ENCODE peak calls at places on chromosome 11, in six cellular contexts. W is ovary, K is gastrocnemius medialis, Q is A549, V is lower leg skin, F is H54. C is an unnamed sample.

GRCh38 chr11:122149232-122149631 is 33.2 kb upstream of the BLID start:
- DNase-seq in K (no peak), F (no peak), V (no peak), W (no peak), Q (no peak), C (no peak)

GRCh38 chr11:78045851-78046485 is 17.7 kb upstream of the THRSP start:
- DNase-seq in F (peak; percentile 66), Q (peak; percentile 50), V (peak; percentile 96), W (peak; percentile 87), K (peak; percentile 58), C (peak; percentile 76)

GRCh38 chr11:3190600-3190999 is 25.5 kb upstream of the OSBPL5 start:
- DNase-seq in F (no peak), W (no peak), Q (no peak), K (no peak), V (peak; percentile 78), C (no peak)

GRCh38 chr11:123166095-123166559 is 28.9 kb downstream of the CLMP start:
- DNase-seq in F (no peak), K (no peak), Q (peak; percentile 32), W (peak; percentile 77), V (no peak), C (peak; percentile 89)

GRCh38 chr11:69707156-69707555 is 3.3 kb upstream of the FGF19 start:
- DNase-seq in K (no peak), W (no peak), F (no peak), V (no peak), Q (no peak), C (no peak)

GRCh38 chr11:26522912-26523610 is 49.0 kb downstream of the MUC15 start:
- DNase-seq in K (no peak), V (no peak), W (no peak), F (no peak), Q (peak; percentile 64), C (no peak)

GRCh38 chr11:59754494-59754858 is 700 bp upstream of the STX3 start:
- DNase-seq in V (no peak), Q (peak; percentile 28), F (no peak), W (no peak), K (no peak), C (no peak)

GRCh38 chr11:128310676-128311445 is 276.5 kb downstream of the ETS1 start:
- DNase-seq in Q (no peak), W (no peak), K (no peak), F (no peak), V (no peak), C (no peak)

GRCh38 chr11:129700701-129701100 is 114.9 kb upstream of the TMEM45B start:
- DNase-seq in W (no peak), K (no peak), V (no peak), Q (no peak), F (no peak), C (no peak)

GRCh38 chr11:75625970-75626691 is 42.7 kb downstream of the MAP6 start:
- DNase-seq in Q (peak; percentile 17), F (peak; percentile 83), V (no peak), K (no peak), W (no peak), C (no peak)

GRCh38 chr11:78465169-78465942 is 47.7 kb upstream of the GAB2 start:
- DNase-seq in K (no peak), V (no peak), Q (no peak), F (no peak), W (no peak), C (no peak)

GRCh38 chr11:105870521-105871113 is 151.4 kb downstream of the MSANTD4 start:
- DNase-seq in V (no peak), K (no peak), Q (no peak), W (no peak), F (no peak), C (no peak)

GRCh38 chr11:67167715-67168114 is 48.7 kb downstream of the KDM2A start:
- DNase-seq in K (no peak), F (no peak), W (no peak), V (no peak), Q (no peak), C (no peak)

GRCh38 chr11:41201156-41201555 is 258.3 kb downstream of the LRRC4C start:
- DNase-seq in V (no peak), W (no peak), K (no peak), F (no peak), Q (peak; percentile 28), C (no peak)

GRCh38 chr11:117807482-117808272 is 10.7 kb upstream of the DSCAML1 start:
- DNase-seq in V (peak; percentile 95), F (peak; percentile 51), K (no peak), W (peak; percentile 84), Q (peak; percentile 48), C (peak; percentile 84)

GRCh38 chr11:119044708-119045107 is 12.3 kb downstream of the HYOU1 start:
- DNase-seq in F (no peak), Q (no peak), W (no peak), V (no peak), K (no peak), C (no peak)

GRCh38 chr11:116459644-116460043 is 313.1 kb downstream of the BUD13 start:
- DNase-seq in F (no peak), V (no peak), K (no peak), Q (no peak), W (no peak), C (no peak)

DNA sequence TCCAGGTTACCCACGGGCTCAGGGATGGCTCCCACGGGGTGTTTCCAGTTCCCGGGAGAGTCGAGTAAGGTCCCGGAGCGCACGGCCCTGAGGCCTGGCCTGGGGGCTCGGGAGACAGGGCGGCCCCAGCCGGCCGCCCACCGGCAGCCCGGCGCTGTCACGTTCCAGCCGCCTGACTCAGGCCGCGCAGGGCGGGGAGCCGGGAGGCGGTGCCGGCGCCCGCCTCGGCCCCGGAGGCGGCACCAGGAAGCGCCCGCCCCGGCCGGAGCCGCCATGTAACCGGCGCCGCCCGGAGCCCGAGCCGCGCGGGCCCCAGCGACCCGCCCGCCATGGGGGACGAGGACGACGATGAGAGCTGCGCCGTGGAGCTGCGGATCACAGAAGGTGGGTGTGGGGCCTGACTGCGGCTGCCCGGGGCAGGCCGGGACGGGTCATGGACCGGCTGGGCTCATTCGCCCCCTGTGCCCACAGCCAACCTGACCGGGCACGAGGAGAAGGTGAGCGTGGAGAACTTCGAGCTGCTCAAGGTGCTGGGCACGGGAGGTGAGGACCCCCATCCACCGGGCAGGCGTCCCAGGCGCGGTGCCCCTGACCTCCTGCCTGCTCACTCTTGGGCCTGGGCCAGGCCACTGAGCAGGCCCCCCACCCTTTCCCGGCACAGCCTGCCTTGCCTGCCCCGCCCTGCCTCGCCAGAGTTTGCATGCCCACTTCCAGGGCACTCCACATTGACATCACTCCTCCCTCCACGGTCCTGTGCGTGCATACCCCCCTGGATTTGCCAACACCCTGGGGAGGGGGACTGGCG is at the start of gene RPS6KA4:
- DNase-seq in K (no peak), W (peak; percentile 61), F (peak; percentile 82), Q (peak; percentile 47), V (no peak), C (peak; percentile 47)
- TF ChIP-seq POLR2A in K (peak; percentile 85), W (peak; percentile 15), F (peak; percentile 76), Q (peak; percentile 64), V (no peak), C (peak; percentile 71)

DNA sequence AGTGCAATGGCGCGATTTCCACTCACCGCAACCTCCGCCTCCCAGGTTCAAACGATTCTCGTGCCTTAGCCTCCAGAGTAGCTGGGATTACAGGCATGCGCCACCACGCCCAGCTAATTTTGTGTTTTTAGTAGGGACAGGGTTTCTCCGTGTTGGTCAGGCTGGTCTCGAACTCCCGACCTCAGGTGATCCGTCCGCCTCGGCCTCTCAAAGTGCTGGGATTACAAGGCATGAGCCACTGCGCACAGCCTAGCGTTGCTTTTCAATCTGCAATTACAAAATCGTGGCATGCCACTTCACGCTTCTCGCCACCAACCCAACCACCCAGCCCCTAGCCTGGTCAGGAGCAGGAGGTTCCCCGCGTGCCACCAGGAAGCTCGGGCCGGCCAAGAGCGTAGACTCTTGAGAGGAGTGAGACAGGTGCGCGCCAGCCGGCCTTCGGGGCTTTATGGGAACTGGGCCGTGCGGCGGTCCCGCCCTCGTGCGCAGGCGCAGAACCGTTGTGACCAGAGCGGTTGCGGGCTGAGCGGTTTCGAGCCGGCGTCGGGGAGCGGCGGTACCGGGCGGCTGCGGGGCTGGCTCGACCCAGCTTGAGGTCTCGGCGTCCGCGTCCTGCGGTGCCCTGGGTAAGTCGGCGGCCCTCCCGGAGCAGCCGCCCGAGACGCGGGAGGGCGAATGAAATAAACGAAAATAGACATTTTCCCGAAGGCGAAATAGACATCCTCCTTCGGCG is at the start of gene ASRGL1:
- DNase-seq in K (peak; percentile 75), V (peak; percentile 96), W (peak; percentile 78), Q (peak; percentile 87), F (peak; percentile 81), C (peak; percentile 75)
- TF ChIP-seq POLR2A in K (peak; percentile 39), V (no peak), W (no peak), Q (peak; percentile 50), F (peak; percentile 52), C (peak; percentile 62)

GRCh38 chr11:65493367-65494176 is 5.3 kb upstream of the MALAT1 start:
- DNase-seq in V (peak; percentile 97), W (peak; percentile 79), F (no peak), Q (peak; percentile 95), K (peak; percentile 80), C (peak; percentile 75)
- TF ChIP-seq POLR2A in V (no peak), W (no peak), F (peak; percentile 38), Q (no peak), K (peak; percentile 83), C (peak; percentile 36)

GRCh38 chr11:61161190-61162091 is at the start of gene VPS37C:
- DNase-seq in V (peak; percentile 97), K (peak; percentile 67), W (peak; percentile 87), Q (peak; percentile 89), F (peak; percentile 89), C (peak; percentile 90)
- TF ChIP-seq POLR2A in V (no peak), K (peak; percentile 60), W (peak; percentile 41), Q (peak; percentile 84), F (peak; percentile 75), C (peak; percentile 63)

GRCh38 chr11:1310315-1310687 is 869 bp upstream of the TOLLIP start:
- DNase-seq in V (no peak), W (no peak), K (no peak), F (no peak), Q (no peak), C (no peak)

GRCh38 chr11:1307998-1308744 is 1.3 kb downstream of the TOLLIP start:
- DNase-seq in F (no peak), W (no peak), V (no peak), K (no peak), Q (no peak), C (no peak)

GRCh38 chr11:1308745-1309497 is 511 bp downstream of the TOLLIP start:
- DNase-seq in Q (no peak), K (no peak), F (peak; percentile 72), V (peak; percentile 89), W (no peak), C (no peak)

GRCh38 chr11:1310772-1311468 is 1.5 kb upstream of the TOLLIP start:
- DNase-seq in Q (no peak), V (no peak), F (no peak), W (no peak), K (no peak), C (no peak)

GRCh38 chr11:1309498-1310314 is at the start of gene TOLLIP:
- DNase-seq in V (peak; percentile 99), Q (peak; percentile 92), W (peak; percentile 96), F (peak; percentile 99), K (peak; percentile 92), C (peak; percentile 96)
- TF ChIP-seq POLR2A in V (no peak), Q (peak; percentile 90), W (peak; percentile 71), F (peak; percentile 80), K (peak; percentile 99), C (peak; percentile 90)